ENCODE peak calls at places on chromosomes 7 and 10, in six cellular contexts. H is bronchial epithelial cell, E is non-pigmented ciliary epithelial cell, M is IMR-90, Q is CD14-positive monocyte, R is AG04450. L is an unnamed sample.

GRCh38 chr7:128032605-128033235 is 1.5 kb upstream of the LRRC4 start:
- DNase-seq in H (no peak), E (no peak), M (peak), Q (no peak), R (no peak), L (no peak)

GRCh38 chr7:2478800-2479199 is 2.6 kb upstream of the GRIFIN start:
- DNase-seq in H (no peak), E (no peak), M (no peak), Q (no peak), R (no peak), L (no peak)

GRCh38 chr10:126913316-126913715 is 8.1 kb downstream of the DOCK1 start:
- DNase-seq in H (no peak), E (no peak), M (no peak), Q (no peak), R (no peak), L (no peak)

GRCh38 chr7:156907656-156908055 is 14.7 kb upstream of the LMBR1 start:
- DNase-seq in H (no peak), E (no peak), M (no peak), Q (no peak), R (no peak), L (no peak)

GRCh38 chr10:3372284-3372683 is 199.7 kb upstream of the PITRM1 start:
- DNase-seq in H (no peak), E (no peak), M (peak), Q (no peak), R (no peak), L (no peak)

GRCh38 chr10:106571216-106571954 is 593.1 kb downstream of the SORCS1 start:
- DNase-seq in H (peak), E (no peak), M (peak), Q (no peak), R (no peak), L (peak)

GRCh38 chr10:121990015-121990677 is 1.2 kb downstream of the TACC2 start:
- DNase-seq in H (no peak), E (no peak), M (no peak), Q (no peak), R (no peak), L (no peak)

GRCh38 chr7:72243329-72243728 is 168.8 kb downstream of the CALN1 start:
- DNase-seq in H (no peak), E (no peak), M (no peak), Q (no peak), R (no peak), L (no peak)

GRCh38 chr7:104240400-104240799 is 32.6 kb upstream of the ORC5 start:
- DNase-seq in H (no peak), E (no peak), M (no peak), Q (no peak), R (no peak), L (no peak)

GRCh38 chr10:23158370-23158769 is 33.7 kb upstream of the PTF1A start:
- DNase-seq in H (peak), E (peak), M (peak), Q (no peak), R (peak), L (peak)

GRCh38 chr10:33248638-33249037 is 85.8 kb downstream of the NRP1 start:
- DNase-seq in H (peak), E (peak), M (peak), Q (no peak), R (peak), L (peak)

GRCh38 chr10:69389827-69390490 is 26.8 kb downstream of the TACR2 start:
- DNase-seq in H (peak), E (no peak), M (peak), Q (no peak), R (no peak), L (peak)

GRCh38 chr7:44767912-44768662 is 19.4 kb downstream of the ZMIZ2 start:
- DNase-seq in H (no peak), E (no peak), M (peak), Q (no peak), R (peak), L (no peak)

GRCh38 chr10:13271552-13272163 is 28.2 kb downstream of the PHYH start:
- DNase-seq in H (peak), E (no peak), M (peak), Q (no peak), R (no peak), L (peak)

GRCh38 chr10:48215148-48215982 is 59.1 kb downstream of the FRMPD2 start:
- DNase-seq in H (peak), E (peak), M (peak), Q (no peak), R (no peak), L (peak)

GRCh38 chr7:112105584-112106540 is 100.3 kb downstream of the DOCK4 start:
- DNase-seq in H (no peak), E (no peak), M (no peak), Q (no peak), R (no peak), L (no peak)

GRCh38 chr10:89481662-89482061 is 53.7 kb downstream of the SLC16A12 start:
- DNase-seq in H (peak), E (peak), M (peak), Q (no peak), R (peak), L (peak)

GRCh38 chr7:13414661-13415105 is 574.8 kb downstream of the ETV1 start:
- DNase-seq in H (peak), E (no peak), M (no peak), Q (no peak), R (no peak), L (peak)

L was measured in epithelial cell of esophagus.